ENCODE peak calls at places on chromosomes 13 and 19, in seven cellular contexts. Y is right lobe of liver, Q is heart left ventricle, K is cardiac muscle cell, I is tibial nerve, L is H9, R is endodermal cell. H is an unnamed sample.

GRCh38 chr19:28374971-28375370 is 838.0 kb downstream of the UQCRFS1 start:
- DNase-seq in R (peak; percentile 53), Q (no peak), K (peak; percentile 33), Y (no peak), I (no peak), L (no peak), H (no peak)

GRCh38 chr19:3613765-3614661 is 7.3 kb upstream of the TBXA2R start:
- DNase-seq in R (no peak), Y (no peak), L (no peak), I (no peak), Q (peak; percentile 62), K (no peak), H (no peak)

GRCh38 chr19:810077-810855 is 11.5 kb downstream of the PLPPR3 start:
- DNase-seq in Y (no peak), R (peak; percentile 66), I (no peak), K (no peak), L (peak; percentile 39), Q (peak; percentile 67), H (no peak)

GRCh38 chr13:63741029-63741813 is 2325.6 kb upstream of the PCDH20 start:
- DNase-seq in Q (peak; percentile 39), I (no peak), R (no peak), K (no peak), L (peak; percentile 14), Y (peak; percentile 35), H (no peak)

GRCh38 chr13:31072041-31072440 is 89.7 kb downstream of the HSPH1 start:
- DNase-seq in I (no peak), K (no peak), Q (no peak), Y (no peak), L (no peak), R (no peak), H (no peak)

GRCh38 chr19:41308450-41309224 is 1.3 kb upstream of the CCDC97 start:
- DNase-seq in Y (peak; percentile 89), I (peak; percentile 100), L (peak; percentile 93), K (peak; percentile 91), R (peak; percentile 99), Q (peak; percentile 95), H (peak; percentile 95)

GRCh38 chr19:42531313-42531712 is 3.0 kb upstream of the CEACAM1 start:
- DNase-seq in Q (no peak), I (no peak), K (no peak), R (no peak), Y (no peak), L (no peak), H (no peak)

GRCh38 chr19:2095338-2095938 is 688 bp downstream of the MOB3A start:
- DNase-seq in L (no peak), K (no peak), R (no peak), I (no peak), Y (no peak), Q (no peak), H (no peak)

GRCh38 chr19:39098365-39099269 is 14.4 kb downstream of the ACP7 start:
- DNase-seq in Q (no peak), K (no peak), R (peak; percentile 61), I (no peak), Y (no peak), L (no peak), H (no peak)

GRCh38 chr13:33351324-33351723 is 65.8 kb upstream of the STARD13 start:
- DNase-seq in Y (no peak), I (no peak), K (no peak), R (no peak), L (no peak), Q (no peak), H (no peak)

GRCh38 chr19:2387367-2388288 is 27.6 kb downstream of the TMPRSS9 start:
- DNase-seq in K (no peak), Q (no peak), R (no peak), L (no peak), I (no peak), Y (no peak), H (no peak)

GRCh38 chr19:3670796-3671679 is 29.2 kb downstream of the PIP5K1C start:
- DNase-seq in L (no peak), Q (peak; percentile 88), R (peak; percentile 47), Y (no peak), I (peak; percentile 65), K (no peak), H (peak; percentile 93)

GRCh38 chr13:113112893-113113845 is 7.6 kb downstream of the F7 start:
- DNase-seq in R (peak; percentile 26), I (no peak), Q (no peak), Y (no peak), K (no peak), L (no peak), H (no peak)

GRCh38 chr13:41639955-41640780 is 182.8 kb downstream of the RGCC start:
- DNase-seq in Y (no peak), R (no peak), I (no peak), L (no peak), K (no peak), Q (no peak), H (no peak)

GRCh38 chr19:5470264-5470671 is 15.1 kb downstream of the ZNRF4 start:
- DNase-seq in I (no peak), R (no peak), K (no peak), Q (peak; percentile 28), L (no peak), Y (no peak), H (no peak)

GRCh38 chr13:48831248-48831647 is 144.5 kb upstream of the FNDC3A start:
- DNase-seq in K (no peak), I (no peak), L (no peak), Q (no peak), R (no peak), Y (no peak), H (no peak)

GRCh38 chr13:98216135-98216565 is 39.1 kb upstream of the RNF113B start:
- DNase-seq in I (no peak), K (peak; percentile 62), Y (no peak), R (no peak), Q (peak; percentile 70), L (no peak), H (peak; percentile 63)

GRCh38 chr13:106522112-106522511 is 13.3 kb downstream of the EFNB2 start:
- DNase-seq in I (no peak), L (no peak), R (no peak), Q (no peak), K (no peak), Y (no peak), H (no peak)

GRCh38 chr19:39497850-39498261 is 891 bp upstream of the DLL3 start:
- DNase-seq in Y (no peak), K (peak; percentile 77), L (peak; percentile 95), I (no peak), Q (no peak), R (peak; percentile 91), H (peak; percentile 49)

GRCh38 chr13:88751994-88752393 is 1080.8 kb downstream of the SLITRK5 start:
- DNase-seq in Y (no peak), I (no peak), R (no peak), Q (no peak), K (no peak), L (no peak), H (no peak)

GRCh38 chr19:371501-372160 is 27.0 kb upstream of the MIER2 start:
- DNase-seq in Q (peak; percentile 55), R (peak; percentile 27), K (no peak), L (no peak), I (no peak), Y (no peak), H (no peak)

GRCh38 chr13:65719831-65720230 is 1510.3 kb downstream of the PCDH9 start:
- DNase-seq in Y (no peak), L (no peak), I (no peak), K (no peak), R (no peak), Q (no peak), H (no peak)

GRCh38 chr19:12799723-12800343 is 1.8 kb downstream of the PRDX2 start:
- DNase-seq in R (no peak), L (no peak), Y (peak; percentile 48), I (no peak), K (no peak), Q (no peak), H (no peak)

GRCh38 chr13:110618780-110619179 is 3.4 kb downstream of the NAXD start:
- DNase-seq in K (no peak), R (no peak), Y (no peak), L (no peak), I (no peak), Q (no peak), H (no peak)
- H3K4me1 ChIP-seq in K (peaks cover 13% of the 10 kb centered on the region), R (peaks cover 7% of the 10 kb centered on the region), Y (peaks cover 44% of the 10 kb centered on the region), L (no peaks in the 10 kb centered on the region), I (peaks cover 53% of the 10 kb centered on the region), Q (peaks cover 32% of the 10 kb centered on the region), H (peaks cover 34% of the 10 kb centered on the region)

GRCh38 chr13:44299142-44299541 is 74.5 kb upstream of the SERP2 start:
- DNase-seq in Y (no peak), I (no peak), Q (no peak), R (no peak), L (no peak), K (no peak), H (no peak)
- H3K4me1 ChIP-seq in Y (peaks cover 38% of the 10 kb centered on the region), I (peaks cover 32% of the 10 kb centered on the region), Q (peaks cover 48% of the 10 kb centered on the region), R (no peaks in the 10 kb centered on the region), L (no peaks in the 10 kb centered on the region), K (peaks cover 20% of the 10 kb centered on the region), H (peaks cover 55% of the 10 kb centered on the region)

DNA sequence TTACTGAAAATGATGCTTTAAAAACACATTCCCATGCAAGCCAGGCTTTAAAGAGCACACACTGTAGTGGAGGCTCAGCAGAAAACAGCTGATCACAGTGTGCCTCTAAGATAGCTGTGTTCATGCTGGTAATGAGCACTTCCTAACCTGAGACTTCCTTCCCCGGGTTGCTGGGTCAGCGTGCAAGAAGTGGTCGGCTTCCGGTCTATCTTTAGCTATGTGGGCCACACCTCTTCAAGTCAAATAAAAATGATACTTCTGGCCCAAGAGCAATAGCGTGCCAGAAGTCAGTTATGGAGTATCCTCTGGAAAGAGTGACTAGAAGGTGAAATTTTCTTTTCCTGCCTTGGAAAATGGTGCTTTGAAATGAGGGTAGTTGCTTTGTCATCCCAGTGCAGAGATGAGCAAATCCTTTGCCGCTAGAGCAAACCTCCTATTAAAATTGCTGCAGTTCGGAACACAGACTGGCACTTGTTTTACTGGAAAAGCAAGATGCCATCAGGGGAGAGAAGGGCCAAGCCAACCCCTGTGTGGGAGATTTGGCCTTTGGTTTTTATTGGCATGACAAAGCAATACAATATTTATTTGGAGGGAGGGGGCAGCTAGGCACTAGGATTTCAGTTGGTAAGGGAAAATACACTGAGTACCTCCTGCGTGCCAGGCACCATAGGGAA is 64.2 kb downstream of the ARHGAP35 start:
- DNase-seq in L (no peak), K (no peak), Y (no peak), I (no peak), Q (no peak), R (no peak), H (peak; percentile 27)
- H3K4me1 ChIP-seq in L (no peaks in the 10 kb centered on the region), K (peaks cover 52% of the 10 kb centered on the region), Y (peaks cover 27% of the 10 kb centered on the region), I (peaks cover 61% of the 10 kb centered on the region), Q (peaks cover 58% of the 10 kb centered on the region), R (no peaks in the 10 kb centered on the region), H (peaks cover 64% of the 10 kb centered on the region)

GRCh38 chr19:7877249-7877836 is 3.2 kb upstream of the PRR36 start:
- DNase-seq in Q (no peak), I (no peak), Y (no peak), K (no peak), L (no peak), R (no peak), H (no peak)

GRCh38 chr19:7873304-7874079 is 698 bp downstream of the PRR36 start:
- DNase-seq in Q (no peak), K (peak; percentile 45), I (no peak), R (peak; percentile 67), Y (peak; percentile 55), L (no peak), H (no peak)

GRCh38 chr19:7872306-7873204 is 1.6 kb downstream of the PRR36 start:
- DNase-seq in I (no peak), R (no peak), Q (no peak), K (no peak), L (no peak), Y (peak; percentile 48), H (no peak)

GRCh38 chr19:7874080-7874856 is at the start of gene PRR36:
- DNase-seq in Q (no peak), L (peak; percentile 94), Y (no peak), R (peak; percentile 95), K (peak; percentile 90), I (no peak), H (no peak)

GRCh38 chr19:7874857-7875393 is 735 bp upstream of the PRR36 start:
- DNase-seq in R (no peak), I (no peak), K (no peak), L (no peak), Y (no peak), Q (no peak), H (no peak)
- H3K4me1 ChIP-seq in R (no peaks in the 10 kb centered on the region), I (peaks cover 43% of the 10 kb centered on the region), K (peaks cover 3% of the 10 kb centered on the region), L (no peaks in the 10 kb centered on the region), Y (no peaks in the 10 kb centered on the region), Q (peaks cover 6% of the 10 kb centered on the region), H (peaks cover 27% of the 10 kb centered on the region)

H was measured in heart right ventricle.